ENCODE peak calls at places on chromosomes 5 and 9, in nine cellular contexts. K is neural crest cell; T is stimulated activated CD4-positive, alpha-beta T cell treated with anti-CD3 and anti-CD28 coated beads, Interleukin-4, amount 100 ng/mL, for 1 hour; P is glutamatergic neuron; A is GM12891; J is upper lobe of right lung; S is T1000; Y is tibial nerve; D is SJSA1. X is an unnamed sample.
A peak's percentile ranks its signal among the peaks of the same experiment; 100 is the strongest.

GRCh38 chr9:92640398-92641091 is 29.4 kb downstream of the IPPK start:
- DNase-seq in Y (no peak), T (no peak), K (no peak), D (no peak), S (no peak), J (no peak), A (no peak), P (no peak), X (no peak)

GRCh38 chr5:157303667-157304327 is 37.9 kb downstream of the CYFIP2 start:
- DNase-seq in D (no peak), Y (no peak), P (peak; percentile 42), K (no peak), J (no peak), A (no peak), S (no peak), T (peak; percentile 52), X (no peak)

GRCh38 chr9:34869390-34869789 is 88.7 kb upstream of the PHF24 start:
- DNase-seq in J (no peak), P (no peak), S (no peak), Y (no peak), A (no peak), K (no peak), T (no peak), D (no peak), X (no peak)

GRCh38 chr9:129225815-129226214 is 47.8 kb upstream of the IER5L start:
- DNase-seq in K (no peak), A (no peak), T (peak; percentile 36), Y (peak; percentile 42), J (peak; percentile 77), D (no peak), S (no peak), P (no peak), X (no peak)

GRCh38 chr5:7385681-7386080 is 10.3 kb upstream of the ADCY2 start:
- DNase-seq in J (no peak), P (no peak), T (no peak), D (no peak), S (no peak), A (no peak), K (no peak), Y (no peak), X (no peak)

GRCh38 chr5:137791803-137792202 is 37.6 kb upstream of the HNRNPA0 start:
- DNase-seq in T (no peak), S (no peak), A (no peak), J (no peak), Y (no peak), P (no peak), K (no peak), D (no peak), X (no peak)

GRCh38 chr5:63175850-63176249 is 597.2 kb downstream of the LRRC70 start:
- DNase-seq in Y (no peak), A (no peak), D (no peak), T (no peak), S (no peak), J (no peak), K (no peak), P (no peak), X (no peak)

GRCh38 chr9:95736891-95737522 is 138.5 kb upstream of the ERCC6L2 start:
- DNase-seq in J (no peak), S (no peak), T (no peak), D (no peak), A (no peak), P (peak; percentile 48), Y (no peak), K (no peak), X (no peak)

GRCh38 chr9:129607026-129607397 is 13.9 kb downstream of the C9orf50 start:
- DNase-seq in Y (no peak), T (no peak), J (no peak), S (no peak), A (no peak), D (no peak), P (no peak), K (no peak), X (no peak)

GRCh38 chr5:59133801-59134261 is 551.0 kb downstream of the RAB3C start:
- DNase-seq in A (no peak), D (peak; percentile 43), J (no peak), P (no peak), Y (no peak), S (peak; percentile 53), T (no peak), K (no peak), X (no peak)

GRCh38 chr9:35341585-35341984 is 148.3 kb upstream of the RUSC2 start:
- DNase-seq in P (peak; percentile 26), S (no peak), A (no peak), K (no peak), Y (peak; percentile 16), J (peak; percentile 71), T (no peak), D (no peak), X (no peak)

GRCh38 chr9:127867356-127868277 is 9.9 kb downstream of the AK1 start:
- DNase-seq in A (no peak), K (no peak), D (no peak), P (no peak), T (no peak), Y (no peak), S (no peak), J (peak; percentile 71), X (no peak)

GRCh38 chr5:71865665-71866320 is 146.7 kb downstream of the CARTPT start:
- DNase-seq in P (no peak), D (no peak), J (no peak), A (no peak), K (no peak), T (no peak), Y (no peak), S (no peak), X (no peak)

GRCh38 chr5:1793301-1793740 is 6.3 kb downstream of the MRPL36 start:
- DNase-seq in J (no peak), Y (no peak), P (no peak), D (no peak), K (no peak), T (no peak), S (no peak), A (no peak), X (no peak)